ENCODE peak calls at places on chromosomes 2 and 18, in five cellular contexts. I, T, P, U and N are unnamed samples.
A peak's percentile ranks its signal among the peaks of the same experiment; 100 is the strongest.

GRCh38 chr18:2988041-2988794 is 24.7 kb downstream of the LPIN2 start:
- DNase-seq in U (peak; percentile 82), P (no peak), T (no peak), I (no peak), N (no peak)

GRCh38 chr2:237473474-237474453 is 13.3 kb upstream of the MLPH start:
- DNase-seq in I (no peak), P (no peak), U (peak; percentile 67), T (no peak), N (no peak)

GRCh38 chr2:144659731-144660275 is 139.9 kb upstream of the ZEB2 start:
- DNase-seq in I (no peak), P (no peak), T (no peak), U (peak; percentile 88), N (no peak)

GRCh38 chr2:7024261-7024660 is 107.0 kb downstream of the RNF144A start:
- DNase-seq in P (no peak), T (no peak), I (no peak), U (no peak), N (no peak)

GRCh38 chr2:11705711-11706110 is 35.7 kb upstream of the NTSR2 start:
- DNase-seq in P (no peak), T (no peak), I (no peak), U (no peak), N (no peak)

GRCh38 chr18:42976869-42977268 is 138.6 kb downstream of the RIT2 start:
- DNase-seq in U (no peak), I (no peak), P (no peak), T (no peak), N (no peak)

GRCh38 chr2:8337321-8337720 is 344.5 kb upstream of the ID2 start:
- DNase-seq in P (no peak), T (no peak), U (no peak), I (no peak), N (no peak)

GRCh38 chr18:44597797-44598196 is 82.9 kb upstream of the SETBP1 start:
- DNase-seq in U (no peak), I (no peak), P (no peak), T (peak; percentile 78), N (no peak)

GRCh38 chr18:10089881-10090280 is 176.1 kb downstream of the VAPA start:
- DNase-seq in T (no peak), P (no peak), U (no peak), I (no peak), N (no peak)

GRCh38 chr2:200138386-200139184 is 167.9 kb upstream of the SPATS2L start:
- DNase-seq in I (no peak), U (peak; percentile 59), P (no peak), T (no peak), N (no peak)

GRCh38 chr18:63878343-63878742 is 9.2 kb upstream of the SERPINB2 start:
- DNase-seq in U (peak; percentile 22), T (no peak), I (no peak), P (no peak), N (no peak)

GRCh38 chr18:22044474-22045220 is 124.7 kb upstream of the GATA6 start:
- DNase-seq in P (no peak), U (no peak), I (no peak), T (no peak), N (peak; percentile 78)

GRCh38 chr18:24231773-24232735 is 93.2 kb downstream of the CABYR start:
- DNase-seq in P (no peak), T (peak; percentile 54), U (peak; percentile 37), I (no peak), N (peak; percentile 11)

GRCh38 chr2:218781691-218782528 is at the start of gene CYP27A1:
- DNase-seq in I (peak; percentile 71), T (peak; percentile 43), U (no peak), P (peak; percentile 24), N (peak; percentile 79)

GRCh38 chr2:239609162-239609561 is 208.3 kb upstream of the HDAC4 start:
- DNase-seq in I (no peak), P (no peak), T (no peak), U (no peak), N (no peak)

GRCh38 chr2:174078275-174078674 is 113.1 kb upstream of the SP3 start:
- DNase-seq in T (no peak), P (no peak), U (peak; percentile 12), I (no peak), N (no peak)

GRCh38 chr2:19319064-19319463 is 39.4 kb downstream of the OSR1 start:
- DNase-seq in T (no peak), I (no peak), P (no peak), U (no peak), N (no peak)

GRCh38 chr2:234044157-234044556 is 6.3 kb upstream of the SPP2 start:
- DNase-seq in U (peak; percentile 92), T (peak; percentile 65), I (no peak), P (no peak), N (no peak)

GRCh38 chr2:3042601-3043585 is 334.7 kb downstream of the EIPR1 start:
- DNase-seq in U (no peak), P (no peak), T (no peak), I (no peak), N (no peak)

GRCh38 chr2:147952118-147952517 is 68.4 kb downstream of the ORC4 start:
- DNase-seq in U (no peak), I (no peak), T (no peak), P (no peak), N (no peak)

DNA sequence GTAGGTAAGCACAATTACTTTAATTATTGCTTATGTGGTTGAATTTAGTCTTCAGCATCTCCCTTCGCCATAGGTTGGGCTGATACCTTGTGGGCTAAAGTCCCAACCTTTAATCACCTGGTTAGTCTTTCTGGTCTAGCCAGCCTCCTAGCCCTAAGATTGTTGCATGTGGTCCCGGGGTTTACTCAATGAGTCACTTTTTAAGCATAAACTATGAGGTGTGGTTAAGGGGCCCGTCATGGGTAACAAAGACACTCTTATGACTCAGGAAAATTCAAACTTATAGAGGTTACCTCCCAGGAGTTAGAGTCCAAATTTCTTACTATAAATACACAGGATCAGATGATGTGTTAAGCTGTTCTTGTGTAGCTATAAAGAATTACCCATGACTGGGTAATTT is 841.6 kb downstream of the TRIB2 start:
- DNase-seq in P (no peak), U (peak; percentile 56), T (no peak), I (no peak), N (peak; percentile 50)
- H3K4me3 ChIP-seq in P (no peak overlapping the region), U (no peak overlapping the region), T (no peak overlapping the region), I (no peak overlapping the region), N (no peak overlapping the region)

GRCh38 chr2:187553908-187554703 is at the start of gene TFPI:
- DNase-seq in T (peak; percentile 93), U (peak; percentile 78), I (peak; percentile 53), P (no peak), N (peak; percentile 62)
- H3K4me2 ChIP-seq in T (peak within 1 kb of the TSS; percentile 86), U (peak within 1 kb of the TSS; percentile 74), I (peak within 1 kb of the TSS; percentile 56), P (no peak within 1 kb of the TSS), N (peak within 1 kb of the TSS; percentile 71)

DNA sequence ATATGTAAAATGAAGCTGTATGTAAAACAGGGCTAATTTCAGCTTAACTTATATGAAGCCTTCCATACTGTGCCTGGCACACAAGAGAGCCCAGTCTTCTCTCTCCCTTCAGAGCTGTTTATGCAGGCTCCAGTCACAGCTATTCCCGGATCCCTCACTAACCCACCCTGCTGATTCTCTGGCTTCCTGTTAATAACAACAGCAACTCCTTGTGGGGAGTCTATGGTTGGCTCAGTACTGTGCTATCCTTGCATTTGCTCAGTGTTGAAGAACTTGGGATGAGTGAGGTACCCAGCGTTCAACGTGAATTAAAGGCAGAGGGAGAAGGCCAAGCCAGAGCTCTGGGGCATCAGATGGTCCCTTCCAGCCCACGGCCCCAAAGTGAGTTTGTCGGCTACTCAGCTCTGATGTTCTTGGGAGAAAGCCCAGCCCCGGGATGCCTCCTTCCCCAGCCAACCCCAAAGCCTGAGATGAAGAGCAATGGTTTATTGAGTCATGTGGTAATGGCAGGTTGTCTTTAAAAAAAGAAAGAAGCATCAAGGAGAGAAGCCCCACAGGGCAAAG is 43.2 kb downstream of the PSD4 start:
- DNase-seq in P (no peak), T (peak; percentile 50), U (no peak), I (no peak), N (no peak)
- H2AFZ ChIP-seq in P (no peak overlapping the region), T (peak overlapping the region; percentile 17), U (no peak overlapping the region), I (no peak overlapping the region), N (no peak overlapping the region)

GRCh38 chr2:105143467-105144127 is 97.9 kb upstream of the GPR45 start:
- DNase-seq in I (peak; percentile 86), P (peak; percentile 53), U (no peak), T (no peak), N (peak; percentile 37)
- H3K4me3 ChIP-seq in I (peak overlapping the region; percentile 79), P (peak overlapping the region; percentile 77), U (peak overlapping the region; percentile 13), T (peak overlapping the region; percentile 11), N (peak overlapping the region; percentile 60)

GRCh38 chr18:33577688-33578370 is at the start of gene ASXL3:
- DNase-seq in I (peak; percentile 80), U (no peak), P (peak; percentile 54), T (peak; percentile 45), N (peak; percentile 73)
- H3K4me2 ChIP-seq in I (peak within 1 kb of the TSS; percentile 81), U (peak within 1 kb of the TSS; percentile 79), P (peak within 1 kb of the TSS; percentile 69), T (peak within 1 kb of the TSS; percentile 78), N (peak within 1 kb of the TSS; percentile 87)

DNA sequence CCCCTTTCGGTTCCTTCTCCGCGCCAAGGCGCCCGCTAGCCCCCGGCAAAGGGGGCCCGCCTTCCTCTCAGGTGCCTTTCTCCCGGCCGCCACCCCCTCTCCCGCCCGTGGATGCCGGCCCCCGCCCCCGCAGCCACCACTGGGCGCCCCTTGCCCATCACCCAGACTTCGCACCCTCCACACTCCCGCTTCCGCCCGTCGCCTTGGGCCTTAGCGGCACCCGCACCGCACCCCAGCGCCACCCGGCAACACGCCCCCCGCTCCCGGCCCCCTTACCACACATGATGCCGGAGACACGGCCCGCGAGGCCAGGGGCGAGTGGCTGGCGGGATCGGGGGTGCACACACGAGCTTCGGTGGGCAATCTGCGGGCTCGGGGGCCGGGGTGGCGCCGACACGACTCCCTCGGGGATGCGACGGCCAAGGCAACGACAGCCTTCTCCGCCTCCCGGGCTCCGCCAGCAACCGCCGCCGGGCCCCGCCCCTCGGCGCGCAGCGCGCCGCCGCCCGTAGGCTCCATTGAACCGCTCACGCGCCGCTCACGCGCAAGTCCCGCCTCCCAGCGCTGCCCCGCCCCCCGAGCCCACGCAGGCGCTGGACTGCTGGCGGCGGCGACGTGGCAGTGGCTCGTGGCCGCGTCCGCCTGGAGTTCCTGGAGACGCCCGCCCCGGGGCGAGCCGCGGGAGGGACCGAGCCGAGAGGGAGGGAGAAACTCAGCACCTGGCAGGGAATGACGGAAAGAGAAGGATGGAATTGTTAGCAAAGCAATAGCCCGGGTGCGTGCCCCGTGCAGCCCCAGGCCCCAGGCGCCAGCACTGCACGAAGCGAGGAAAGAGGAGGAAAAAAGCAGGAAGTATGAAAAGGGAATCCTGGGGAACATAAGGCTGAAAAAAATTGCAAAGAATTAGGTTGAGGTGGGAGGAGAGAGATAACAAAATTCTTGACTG is at the start of gene GFPT1:
- DNase-seq in U (peak; percentile 93), I (peak; percentile 94), T (peak; percentile 97), P (peak; percentile 90), N (peak; percentile 98)
- H2AFZ ChIP-seq in U (peak within 1 kb of the TSS; percentile 95), I (peak within 1 kb of the TSS; percentile 95), T (peak within 1 kb of the TSS; percentile 84), P (peak within 1 kb of the TSS; percentile 96), N (peak within 1 kb of the TSS; percentile 72)